ENCODE peak calls at places on chromosomes 12 and 14, in ten cellular contexts. N is AG10803; Q is memory B cell; D is stimulated activated CD8-positive, alpha-beta memory T cell treated with anti-CD3 and anti-CD28 coated beads, Interleukin-7, amount 100 ng/mL, for 1 hour; Y is activated CD4-positive, alpha-beta T cell treated with anti-CD3 and anti-CD28 coated beads, Interleukin-2, amount 50 U/mL, for 24 hours; X is C1 segment of cervical spinal cord; J is CD4-positive, alpha-beta memory T cell; E is hippocampal formation; O is AML-193; B is GM12865. C is an unnamed sample.

GRCh38 chr12:92393504-92393903 is 247.9 kb upstream of the BTG1 start:
- DNase-seq in N (no peak), Q (peak; percentile 27), D (no peak), Y (no peak), X (no peak), J (no peak), E (no peak), O (no peak), B (no peak), C (no peak)

GRCh38 chr14:51776102-51776894 is 84.1 kb upstream of the GNG2 start:
- DNase-seq in N (peak; percentile 76), Q (no peak), D (no peak), Y (no peak), X (no peak), J (peak; percentile 15), E (peak; percentile 11), O (peak; percentile 19), B (peak; percentile 74), C (no peak)

GRCh38 chr14:69818760-69819191 is 21.7 kb upstream of the SLC10A1 start:
- DNase-seq in N (peak; percentile 50), Q (peak; percentile 74), D (peak; percentile 2), Y (peak; percentile 31), X (peak; percentile 1), J (peak; percentile 58), E (peak; percentile 34), O (peak; percentile 50), B (peak; percentile 76), C (peak; percentile 63)

GRCh38 chr14:95518045-95518751 is 1.7 kb upstream of the SYNE3 start:
- DNase-seq in N (peak; percentile 44), Q (no peak), D (no peak), Y (no peak), X (no peak), J (no peak), E (no peak), O (no peak), B (peak; percentile 68), C (no peak)

GRCh38 chr14:49870908-49871307 is 18.3 kb upstream of the NEMF start:
- DNase-seq in N (no peak), Q (no peak), D (no peak), Y (no peak), X (no peak), J (no peak), E (no peak), O (no peak), B (no peak), C (no peak)

GRCh38 chr12:49091056-49091835 is 3.4 kb downstream of the DHH start:
- DNase-seq in N (no peak), Q (peak; percentile 29), D (no peak), Y (no peak), X (no peak), J (no peak), E (no peak), O (no peak), B (no peak), C (no peak)

GRCh38 chr12:44581642-44582242 is 294.4 kb downstream of the NELL2 start:
- DNase-seq in N (no peak), Q (no peak), D (no peak), Y (no peak), X (no peak), J (no peak), E (no peak), O (no peak), B (no peak), C (no peak)

GRCh38 chr12:50013361-50014147 is 11.7 kb downstream of the RACGAP1 start:
- DNase-seq in N (no peak), Q (no peak), D (no peak), Y (no peak), X (no peak), J (no peak), E (no peak), O (no peak), B (no peak), C (peak; percentile 22)

GRCh38 chr14:103334644-103335603 is 887 bp downstream of the EIF5 start:
- DNase-seq in N (peak; percentile 54), Q (peak; percentile 68), D (peak; percentile 53), Y (peak; percentile 67), X (no peak), J (peak; percentile 46), E (peak; percentile 48), O (peak; percentile 74), B (peak; percentile 67), C (peak; percentile 64)

GRCh38 chr12:132338311-132338710 is 8.9 kb upstream of the GALNT9 start:
- DNase-seq in N (no peak), Q (no peak), D (no peak), Y (no peak), X (no peak), J (no peak), E (no peak), O (no peak), B (no peak), C (no peak)

GRCh38 chr12:63882844-63883243 is 38.3 kb downstream of the SRGAP1 start:
- DNase-seq in N (no peak), Q (no peak), D (no peak), Y (no peak), X (no peak), J (no peak), E (no peak), O (no peak), B (no peak), C (no peak)

GRCh38 chr12:32322354-32322753 is 77.0 kb upstream of the FGD4 start:
- DNase-seq in N (no peak), Q (no peak), D (no peak), Y (no peak), X (no peak), J (no peak), E (no peak), O (no peak), B (no peak), C (no peak)

GRCh38 chr14:74555476-74556050 is 56.5 kb downstream of the LTBP2 start:
- DNase-seq in N (no peak), Q (no peak), D (no peak), Y (no peak), X (no peak), J (no peak), E (no peak), O (no peak), B (no peak), C (no peak)

GRCh38 chr12:6494968-6495367 is 1.1 kb downstream of the NCAPD2 start:
- DNase-seq in N (no peak), Q (no peak), D (no peak), Y (no peak), X (no peak), J (no peak), E (no peak), O (no peak), B (no peak), C (no peak)

GRCh38 chr14:56081139-56081538 is 37.1 kb upstream of the PELI2 start:
- DNase-seq in N (peak; percentile 75), Q (no peak), D (no peak), Y (no peak), X (no peak), J (no peak), E (no peak), O (no peak), B (no peak), C (no peak)

GRCh38 chr12:14960548-14961465 is 594 bp downstream of the ARHGDIB start:
- DNase-seq in N (no peak), Q (no peak), D (no peak), Y (no peak), X (no peak), J (peak; percentile 72), E (no peak), O (peak; percentile 93), B (peak; percentile 53), C (peak; percentile 46)

GRCh38 chr14:59406454-59407245 is 58.5 kb downstream of the GPR135 start:
- DNase-seq in N (peak; percentile 40), Q (no peak), D (no peak), Y (no peak), X (no peak), J (no peak), E (no peak), O (no peak), B (no peak), C (no peak)

GRCh38 chr12:94969424-94969823 is 34.1 kb downstream of the NDUFA12 start:
- DNase-seq in N (no peak), Q (no peak), D (no peak), Y (no peak), X (no peak), J (no peak), E (no peak), O (peak; percentile 11), B (peak; percentile 37), C (no peak)

GRCh38 chr12:77124767-77125166 is 59.4 kb upstream of the E2F7 start:
- DNase-seq in N (peak; percentile 58), Q (no peak), D (no peak), Y (no peak), X (no peak), J (no peak), E (no peak), O (no peak), B (peak; percentile 7), C (no peak)

GRCh38 chr12:15163001-15163400 is 58.2 kb downstream of the RERG start:
- DNase-seq in N (no peak), Q (no peak), D (no peak), Y (no peak), X (no peak), J (no peak), E (no peak), O (no peak), B (no peak), C (no peak)